ENCODE peak calls at places on chromosomes 5 and 9, in ten cellular contexts. Y, I, Q, K, X, A, U, T, R and M are unnamed samples.

GRCh38 chr5:158154226-158155005 is 295.5 kb upstream of the CLINT1 start:
- DNase-seq in K (no peak), Q (peak), I (no peak), T (no peak), A (peak), X (no peak), U (no peak), Y (no peak), R (no peak), M (peak)

GRCh38 chr5:162323471-162323870 is 255.9 kb downstream of the GABRG2 start:
- DNase-seq in Y (no peak), K (no peak), I (no peak), Q (no peak), U (no peak), X (no peak), T (no peak), R (no peak), A (no peak), M (no peak)

GRCh38 chr9:109972026-109973005 is 192.3 kb downstream of the PALM2AKAP2 start:
- DNase-seq in R (no peak), Y (no peak), Q (no peak), X (no peak), K (no peak), I (no peak), T (no peak), A (no peak), U (no peak), M (no peak)

GRCh38 chr5:165616550-165617430 is 2111.4 kb downstream of the MAT2B start:
- DNase-seq in U (no peak), A (no peak), I (no peak), Y (no peak), Q (no peak), T (no peak), K (no peak), R (no peak), X (no peak), M (no peak)

GRCh38 chr5:75322066-75322465 is 15.0 kb upstream of the HMGCR start:
- DNase-seq in I (no peak), U (no peak), T (no peak), Q (no peak), A (no peak), R (no peak), X (no peak), K (no peak), Y (no peak), M (no peak)

GRCh38 chr5:37668524-37669047 is 171.3 kb downstream of the GDNF start:
- DNase-seq in A (no peak), K (peak), Q (peak), X (peak), Y (no peak), T (peak), U (no peak), I (peak), R (no peak), M (peak)

GRCh38 chr5:119681734-119682133 is 52.4 kb downstream of the FAM170A start:
- DNase-seq in I (no peak), A (no peak), Q (no peak), X (no peak), U (no peak), T (no peak), R (no peak), Y (no peak), K (no peak), M (no peak)

GRCh38 chr5:142507528-142507927 is 178.4 kb downstream of the FGF1 start:
- DNase-seq in I (no peak), A (no peak), R (no peak), X (no peak), K (no peak), Y (no peak), T (no peak), Q (no peak), U (no peak), M (no peak)

GRCh38 chr5:141512390-141513020 is 23.6 kb downstream of the PCDHGC5 start:
- DNase-seq in K (no peak), R (peak), A (peak), T (peak), Y (peak), X (peak), I (peak), Q (peak), U (peak), M (peak)

GRCh38 chr5:32153723-32154122 is 20.4 kb downstream of the GOLPH3 start:
- DNase-seq in T (no peak), X (no peak), R (no peak), Y (no peak), K (no peak), A (no peak), U (no peak), Q (peak), I (no peak), M (no peak)

GRCh38 chr5:132211787-132212186 is 15.9 kb downstream of the P4HA2 start:
- DNase-seq in Y (no peak), U (no peak), X (peak), T (no peak), I (no peak), A (peak), K (no peak), R (no peak), Q (no peak), M (no peak)

GRCh38 chr9:114988962-114989599 is 58.7 kb upstream of the TNFSF8 start:
- DNase-seq in Q (peak), A (no peak), I (no peak), T (no peak), R (no peak), K (no peak), U (no peak), X (no peak), Y (no peak), M (no peak)

GRCh38 chr5:171978519-171978918 is 27.9 kb downstream of the FBXW11 start:
- DNase-seq in Q (no peak), A (no peak), U (no peak), I (no peak), T (no peak), R (no peak), X (no peak), K (no peak), Y (no peak), M (no peak)

GRCh38 chr5:150628936-150629485 is 11.4 kb upstream of the SYNPO start:
- DNase-seq in U (no peak), Y (no peak), T (no peak), K (no peak), X (no peak), A (no peak), Q (no peak), I (no peak), R (no peak), M (no peak)

GRCh38 chr9:34187891-34188240 is 9.0 kb downstream of the UBAP1 start:
- DNase-seq in T (no peak), Q (peak), I (no peak), U (no peak), K (no peak), R (no peak), X (no peak), A (no peak), Y (no peak), M (no peak)

GRCh38 chr9:127909839-127910273 is 7.0 kb downstream of the ST6GALNAC4 start:
- DNase-seq in A (peak), Y (no peak), U (no peak), R (no peak), K (no peak), T (no peak), I (no peak), X (no peak), Q (no peak), M (no peak)

GRCh38 chr9:81465468-81466002 is 223.8 kb downstream of the TLE1 start:
- DNase-seq in I (no peak), T (no peak), X (no peak), K (no peak), U (no peak), Y (no peak), A (no peak), Q (no peak), R (no peak), M (no peak)

GRCh38 chr9:97703437-97704326 is 6.5 kb upstream of the XPA start:
- DNase-seq in T (peak), A (no peak), I (no peak), X (no peak), Q (peak), K (peak), Y (no peak), U (no peak), R (no peak), M (no peak)

GRCh38 chr5:171806976-171807823 is 21.6 kb downstream of the SMIM23 start:
- DNase-seq in Q (peak), X (no peak), R (no peak), I (peak), Y (no peak), U (no peak), K (no peak), T (no peak), A (no peak), M (no peak)

GRCh38 chr5:400282-401215 is 42.4 kb upstream of the EXOC3 start:
- DNase-seq in Y (no peak), X (no peak), Q (peak), K (no peak), A (peak), R (no peak), I (no peak), T (no peak), U (no peak), M (peak)

GRCh38 chr5:153969563-153969895 is 69.2 kb downstream of the FAM114A2 start:
- DNase-seq in U (no peak), Y (no peak), R (no peak), K (no peak), I (no peak), X (no peak), T (no peak), Q (no peak), A (no peak), M (no peak)